ENCODE peak calls at places on chromosomes 6 and 20, in four cellular contexts. U is CD4-positive, alpha-beta T cell; W is right atrium auricular region; R is GM10248. C is an unnamed sample.
A peak's percentile ranks its signal among the peaks of the same experiment; 100 is the strongest.

GRCh38 chr6:15437090-15437489 is 191.2 kb downstream of the JARID2 start:
- DNase-seq in U (no peak), W (no peak), R (no peak), C (no peak)

GRCh38 chr6:133895573-133896343 is 6.8 kb downstream of the TCF21 start:
- DNase-seq in W (no peak), U (no peak), R (no peak), C (no peak)

GRCh38 chr6:105892577-105893262 is 193.4 kb upstream of the PRDM1 start:
- DNase-seq in W (no peak), U (no peak), R (peak; percentile 68), C (no peak)

GRCh38 chr20:25083141-25083772 is 1.3 kb upstream of the VSX1 start:
- DNase-seq in U (no peak), R (no peak), W (no peak), C (peak; percentile 79)

GRCh38 chr6:169019727-169020491 is 233.7 kb downstream of the THBS2 start:
- DNase-seq in W (no peak), R (no peak), U (no peak), C (no peak)

GRCh38 chr20:9672976-9673375 is 158.6 kb downstream of the LAMP5 start:
- DNase-seq in W (no peak), R (no peak), U (no peak), C (no peak)

GRCh38 chr20:62280303-62280702 is 22.5 kb upstream of the ADRM1 start:
- DNase-seq in W (no peak), R (no peak), U (no peak), C (no peak)

GRCh38 chr20:49132995-49133451 is 55.1 kb downstream of the STAU1 start:
- DNase-seq in W (no peak), R (peak; percentile 59), U (no peak), C (no peak)

GRCh38 chr6:24484657-24485318 is 4.6 kb downstream of the GPLD1 start:
- DNase-seq in W (no peak), R (no peak), U (no peak), C (no peak)

GRCh38 chr20:32634041-32634805 is 39.5 kb downstream of the C20orf203 start:
- DNase-seq in U (no peak), W (no peak), R (no peak), C (no peak)

GRCh38 chr6:100435299-100435698 is 29.4 kb downstream of the SIM1 start:
- DNase-seq in W (no peak), U (no peak), R (no peak), C (no peak)

GRCh38 chr6:150202404-150202803 is 59.6 kb downstream of the PPP1R14C start:
- DNase-seq in U (no peak), R (no peak), W (no peak), C (no peak)

GRCh38 chr6:164415832-164416563 is 893.4 kb downstream of the C6orf118 start:
- DNase-seq in R (no peak), U (no peak), W (no peak), C (no peak)

GRCh38 chr20:9441948-9442347 is 72.4 kb upstream of the LAMP5 start:
- DNase-seq in W (no peak), R (no peak), U (no peak), C (no peak)

DNA sequence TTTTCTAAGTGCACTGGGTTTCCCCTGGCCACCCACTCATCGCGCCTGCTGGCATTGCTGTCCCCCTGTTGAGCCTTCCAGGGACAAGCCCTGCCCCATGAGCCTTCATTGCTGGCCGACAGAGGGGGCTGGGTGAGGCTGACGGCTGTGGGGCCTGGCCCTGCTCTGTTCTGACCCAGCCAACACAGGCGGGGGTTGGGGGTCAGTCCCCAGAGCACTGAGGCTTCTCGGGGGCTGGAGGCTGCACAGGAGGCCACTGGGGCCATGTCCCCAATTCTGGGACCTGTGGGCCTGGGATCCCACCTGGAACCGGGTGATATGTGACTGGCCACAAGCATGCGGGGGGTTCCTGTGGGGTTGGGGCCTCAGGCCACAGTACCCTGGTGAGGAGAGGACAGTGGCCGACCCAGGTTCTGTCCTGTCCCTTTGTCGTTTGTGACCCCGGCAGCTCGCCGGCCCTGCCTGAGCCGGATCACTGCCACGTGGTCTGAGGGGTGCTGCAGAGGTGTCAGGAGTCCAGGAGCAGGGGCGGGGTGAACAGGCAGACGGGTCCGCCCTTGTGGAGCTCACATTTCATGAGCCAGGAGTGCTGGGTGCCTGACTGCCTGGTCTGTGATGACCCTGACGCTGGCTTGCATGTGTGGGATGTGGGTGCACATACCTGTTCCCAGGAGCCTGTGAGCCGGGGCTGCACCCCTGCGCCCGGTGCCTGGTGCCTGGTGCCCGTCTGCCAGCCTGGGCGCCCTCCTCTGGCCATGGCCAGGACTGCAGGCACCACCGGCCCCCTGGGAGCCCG is 2.1 kb upstream of the COL20A1 start:
- DNase-seq in R (peak; percentile 86), W (no peak), U (peak; percentile 57), C (no peak)
- TF ChIP-seq CTCF in R (peak; percentile 54), W (peak; percentile 68), U (peak; percentile 69), C (peak; percentile 67)

DNA sequence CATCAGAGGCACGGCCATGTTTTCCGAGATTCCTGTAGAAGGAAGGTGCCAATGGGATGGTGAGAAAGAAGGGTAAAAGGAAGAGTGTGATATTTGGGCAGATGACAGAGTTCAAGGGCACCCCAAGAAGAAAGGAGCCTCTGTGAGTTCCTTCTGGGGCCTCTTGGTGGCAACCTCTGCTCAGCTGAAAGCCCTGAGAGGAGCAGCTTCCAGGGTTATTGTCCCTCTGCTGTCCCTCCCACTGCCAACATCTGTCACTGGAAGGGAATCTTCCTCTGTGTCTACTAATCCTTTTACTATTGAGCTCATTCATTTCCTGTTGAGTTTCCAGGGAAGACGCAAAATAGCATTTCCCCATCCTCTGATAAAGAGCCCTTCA is 40.0 kb upstream of the KCNK16 start:
- DNase-seq in U (no peak), R (no peak), W (no peak), C (no peak)
- TF ChIP-seq CTCF in U (no peak), R (no peak), W (no peak), C (no peak)

DNA sequence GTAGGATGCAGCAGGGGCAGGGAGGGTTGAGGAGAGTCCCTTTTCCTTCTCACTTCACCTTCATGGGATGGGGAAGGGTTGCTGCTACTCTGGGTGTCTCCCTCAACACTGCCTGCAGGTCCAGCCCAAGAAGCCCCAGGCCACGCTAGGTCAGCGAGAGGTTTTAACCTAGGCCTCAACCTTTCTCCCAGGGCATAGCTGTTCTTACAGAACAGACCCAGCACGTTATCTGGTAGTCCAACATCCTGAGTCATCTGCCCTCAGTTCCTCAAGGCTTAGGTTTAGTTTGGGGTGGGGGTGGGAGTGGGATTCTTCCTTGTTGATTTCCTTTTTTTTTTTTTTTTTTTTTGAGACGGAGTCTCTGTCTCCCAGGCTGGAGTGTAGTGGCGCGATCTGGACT is 15.8 kb downstream of the LRRC73 start:
- DNase-seq in U (no peak), R (no peak), W (no peak), C (no peak)
- TF ChIP-seq CTCF in U (no peak), R (no peak), W (no peak), C (no peak)

GRCh38 chr6:34589633-34590139 is 33.6 kb upstream of the SPDEF start:
- DNase-seq in W (no peak), R (no peak), U (no peak), C (no peak)
- TF ChIP-seq CTCF in W (no peak), R (no peak), U (no peak), C (no peak)

GRCh38 chr6:116287668-116288282 is 8.0 kb upstream of the TSPYL1 start:
- DNase-seq in U (no peak), W (no peak), R (no peak), C (no peak)

GRCh38 chr6:116291701-116292396 is 12.1 kb upstream of the TSPYL1 start:
- DNase-seq in U (no peak), W (no peak), R (no peak), C (no peak)

GRCh38 chr6:116290799-116291198 is 11.1 kb upstream of the TSPYL1 start:
- DNase-seq in U (no peak), W (no peak), R (no peak), C (no peak)

GRCh38 chr6:116292553-116292952 is 12.8 kb upstream of the TSPYL1 start:
- DNase-seq in W (no peak), R (no peak), U (no peak), C (no peak)

DNA sequence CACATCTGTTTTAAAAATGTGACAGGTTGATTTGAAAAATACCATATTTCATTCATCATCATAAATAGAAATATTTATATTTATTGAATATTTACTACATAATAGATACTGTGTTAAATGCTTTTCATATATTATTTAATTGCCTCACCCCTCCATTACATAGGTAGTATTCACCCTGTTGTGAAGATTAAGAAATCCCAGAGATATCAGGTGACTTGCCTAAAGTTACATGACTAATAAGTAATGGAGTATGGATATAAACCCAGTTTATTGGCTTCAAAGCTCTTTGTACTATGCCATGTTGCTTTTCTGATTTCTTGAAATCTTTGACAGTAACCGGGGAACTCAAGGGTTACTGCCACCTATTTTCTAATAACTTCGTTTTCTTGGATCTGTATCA is 10.1 kb upstream of the TSPYL1 start:
- DNase-seq in W (no peak), U (no peak), R (no peak), C (no peak)
- TF ChIP-seq CTCF in W (no peak), U (no peak), R (no peak), C (no peak)

GRCh38 chr6:124699038-124699437 is 263.2 kb upstream of the RNF217 start:
- DNase-seq in W (no peak), R (no peak), U (no peak), C (no peak)
- TF ChIP-seq CTCF in W (no peak), R (no peak), U (no peak), C (no peak)

GRCh38 chr6:113194090-113194489 is 663.1 kb upstream of the MARCKS start:
- DNase-seq in W (no peak), U (no peak), R (no peak), C (no peak)

GRCh38 chr6:113187671-113188070 is 669.5 kb upstream of the MARCKS start:
- DNase-seq in R (no peak), W (no peak), U (no peak), C (no peak)

GRCh38 chr6:113185299-113185698 is 671.8 kb upstream of the MARCKS start:
- DNase-seq in U (no peak), R (no peak), W (no peak), C (no peak)

GRCh38 chr6:113184736-113185135 is 672.4 kb upstream of the MARCKS start:
- DNase-seq in W (peak; percentile 63), U (no peak), R (no peak), C (no peak)

GRCh38 chr6:113190170-113190569 is 667.0 kb upstream of the MARCKS start:
- DNase-seq in W (no peak), U (no peak), R (no peak), C (no peak)
- TF ChIP-seq CTCF in W (peak; percentile 28), U (no peak), R (no peak), C (no peak)

DNA sequence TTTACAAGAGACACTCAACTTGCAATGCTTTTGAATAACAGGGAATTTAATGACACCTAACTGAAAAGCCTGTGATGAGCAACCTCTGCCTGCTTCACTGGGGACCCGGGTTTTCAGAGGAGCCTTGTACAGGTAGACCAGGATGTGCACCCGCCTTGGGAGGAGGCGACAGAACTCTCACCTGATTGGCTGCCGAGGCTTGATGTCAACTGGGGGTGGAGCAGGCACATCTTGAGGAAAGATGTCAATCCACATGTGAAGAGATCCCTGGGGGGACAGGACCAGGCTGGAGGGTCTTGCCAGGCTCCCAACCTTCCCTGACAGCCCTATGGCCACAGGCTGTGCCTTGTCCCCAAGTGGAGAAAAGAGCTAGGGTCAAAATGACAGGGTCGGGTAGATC is 19.8 kb downstream of the ERGIC3 start:
- DNase-seq in R (no peak), W (no peak), U (no peak), C (no peak)
- TF ChIP-seq CTCF in R (no peak), W (no peak), U (no peak), C (no peak)

C was measured in osteocyte.